ENCODE peak calls at places on chromosome 13, in four cellular contexts. One of them, this sample, is unnamed.

GRCh38 chr13:82118589-82118988 is 1763.7 kb downstream of the SLITRK1 start:
- DNase-seq in astrocyte of the spinal cord: no peak
- DNase-seq in NB4: no peak
- DNase-seq in astrocyte of the cerebellum: no peak
- DNase-seq in this sample: no peak

GRCh38 chr13:98570929-98571372 is 6.0 kb downstream of the STK24 start:
- DNase-seq in NB4: peak
- DNase-seq in astrocyte of the cerebellum: no peak
- DNase-seq in astrocyte of the spinal cord: peak
- DNase-seq in this sample: peak

GRCh38 chr13:38979891-38980627 is 10.6 kb downstream of the STOML3 start:
- DNase-seq in astrocyte of the cerebellum: no peak
- DNase-seq in NB4: no peak
- DNase-seq in astrocyte of the spinal cord: no peak
- DNase-seq in this sample: peak

GRCh38 chr13:26052136-26052736 is 420 bp upstream of the SHISA2 start:
- DNase-seq in NB4: no peak
- DNase-seq in astrocyte of the cerebellum: no peak
- DNase-seq in astrocyte of the spinal cord: no peak
- DNase-seq in this sample: no peak

GRCh38 chr13:110812869-110813645 is 99.6 kb downstream of the ING1 start:
- DNase-seq in astrocyte of the cerebellum: no peak
- DNase-seq in NB4: no peak
- DNase-seq in astrocyte of the spinal cord: no peak
- DNase-seq in this sample: no peak

GRCh38 chr13:105996391-105997028 is 539.0 kb downstream of the EFNB2 start:
- DNase-seq in NB4: no peak
- DNase-seq in astrocyte of the spinal cord: no peak
- DNase-seq in astrocyte of the cerebellum: no peak
- DNase-seq in this sample: no peak

GRCh38 chr13:30861163-30861562 is 44.9 kb upstream of the MEDAG start:
- DNase-seq in NB4: no peak
- DNase-seq in astrocyte of the cerebellum: no peak
- DNase-seq in astrocyte of the spinal cord: no peak
- DNase-seq in this sample: no peak

GRCh38 chr13:94632227-94632980 is 30.7 kb downstream of the GPR180 start:
- DNase-seq in astrocyte of the spinal cord: no peak
- DNase-seq in astrocyte of the cerebellum: no peak
- DNase-seq in NB4: no peak
- DNase-seq in this sample: no peak

GRCh38 chr13:41822560-41822959 is 138.3 kb downstream of the VWA8 start:
- DNase-seq in astrocyte of the cerebellum: no peak
- DNase-seq in NB4: no peak
- DNase-seq in astrocyte of the spinal cord: no peak
- DNase-seq in this sample: no peak

GRCh38 chr13:80977168-80977567 is 636.2 kb upstream of the SPRY2 start:
- DNase-seq in astrocyte of the cerebellum: no peak
- DNase-seq in NB4: no peak
- DNase-seq in astrocyte of the spinal cord: no peak
- DNase-seq in this sample: no peak

GRCh38 chr13:61695147-61695546 is 279.5 kb upstream of the PCDH20 start:
- DNase-seq in astrocyte of the cerebellum: no peak
- DNase-seq in NB4: peak
- DNase-seq in astrocyte of the spinal cord: peak
- DNase-seq in this sample: no peak

GRCh38 chr13:49444517-49445395 is 682 bp downstream of the SETDB2 start:
- DNase-seq in astrocyte of the spinal cord: peak
- DNase-seq in astrocyte of the cerebellum: no peak
- DNase-seq in NB4: peak
- DNase-seq in this sample: peak

GRCh38 chr13:77429320-77430142 is 102.6 kb upstream of the MYCBP2 start:
- DNase-seq in astrocyte of the cerebellum: peak
- DNase-seq in astrocyte of the spinal cord: peak
- DNase-seq in NB4: no peak
- DNase-seq in this sample: peak

GRCh38 chr13:59176775-59177174 is 987.0 kb downstream of the DIAPH3 start:
- DNase-seq in astrocyte of the spinal cord: no peak
- DNase-seq in astrocyte of the cerebellum: no peak
- DNase-seq in NB4: peak
- DNase-seq in this sample: no peak
- TF ChIP-seq CTCF in astrocyte of the spinal cord: peak
- TF ChIP-seq CTCF in astrocyte of the cerebellum: no peak
- TF ChIP-seq CTCF in NB4: peak
- TF ChIP-seq CTCF in this sample: peak

GRCh38 chr13:74886496-74886895 is 595.5 kb downstream of the TBC1D4 start:
- DNase-seq in astrocyte of the spinal cord: peak
- DNase-seq in NB4: no peak
- DNase-seq in astrocyte of the cerebellum: peak
- DNase-seq in this sample: peak

GRCh38 chr13:74889321-74889720 is 592.6 kb downstream of the TBC1D4 start:
- DNase-seq in astrocyte of the cerebellum: no peak
- DNase-seq in NB4: no peak
- DNase-seq in astrocyte of the spinal cord: no peak
- DNase-seq in this sample: peak

GRCh38 chr13:74883834-74884233 is 598.1 kb downstream of the TBC1D4 start:
- DNase-seq in astrocyte of the cerebellum: no peak
- DNase-seq in NB4: peak
- DNase-seq in astrocyte of the spinal cord: no peak
- DNase-seq in this sample: peak
- TF ChIP-seq CTCF in astrocyte of the cerebellum: no peak
- TF ChIP-seq CTCF in NB4: no peak
- TF ChIP-seq CTCF in astrocyte of the spinal cord: peak
- TF ChIP-seq CTCF in this sample: peak

GRCh38 chr13:99765869-99766268 is 205.7 kb downstream of the ZIC5 start:
- DNase-seq in astrocyte of the spinal cord: no peak
- DNase-seq in astrocyte of the cerebellum: no peak
- DNase-seq in NB4: no peak
- DNase-seq in this sample: no peak
- TF ChIP-seq CTCF in astrocyte of the spinal cord: no peak
- TF ChIP-seq CTCF in astrocyte of the cerebellum: no peak
- TF ChIP-seq CTCF in NB4: no peak
- TF ChIP-seq CTCF in this sample: no peak

GRCh38 chr13:96527497-96527896 is 437.6 kb downstream of the HS6ST3 start:
- DNase-seq in NB4: no peak
- DNase-seq in astrocyte of the cerebellum: no peak
- DNase-seq in astrocyte of the spinal cord: no peak
- DNase-seq in this sample: peak
- TF ChIP-seq CTCF in NB4: no peak
- TF ChIP-seq CTCF in astrocyte of the cerebellum: no peak
- TF ChIP-seq CTCF in astrocyte of the spinal cord: no peak
- TF ChIP-seq CTCF in this sample: no peak